ENCODE peak calls at places on chromosomes 16 and 17, in six cellular contexts. K is fibroblast of gingiva, L is GM18507, M is iris pigment epithelial cell, G is Calu3, V is AG10803. D is an unnamed sample.

GRCh38 chr16:69938981-69939820 is 11.9 kb upstream of the CLEC18A start:
- DNase-seq in K (no peak), M (no peak), V (no peak), G (no peak), L (no peak), D (no peak)

GRCh38 chr17:33640629-33641028 is 347.5 kb upstream of the ASIC2 start:
- DNase-seq in M (no peak), V (no peak), L (no peak), K (no peak), G (no peak), D (no peak)

GRCh38 chr16:50539822-50540710 is 8.1 kb upstream of the NKD1 start:
- DNase-seq in K (no peak), V (no peak), L (no peak), M (no peak), G (no peak), D (no peak)

GRCh38 chr17:40499551-40500189 is 1.8 kb downstream of the TNS4 start:
- DNase-seq in K (peak; percentile 85), L (no peak), G (peak; percentile 100), V (peak; percentile 66), M (peak; percentile 55), D (peak; percentile 49)

GRCh38 chr17:77409282-77410161 is 268.8 kb downstream of the SEC14L1 start:
- DNase-seq in V (peak; percentile 82), M (peak; percentile 77), G (no peak), L (no peak), K (peak; percentile 81), D (peak; percentile 63)

GRCh38 chr17:7713782-7714181 is 3.8 kb upstream of the DNAH2 start:
- DNase-seq in L (no peak), M (no peak), K (no peak), G (no peak), V (no peak), D (no peak)

GRCh38 chr17:82942166-82943130 is 102.6 kb upstream of the ZNF750 start:
- DNase-seq in V (no peak), K (no peak), M (no peak), G (no peak), L (no peak), D (no peak)

GRCh38 chr16:17235147-17235817 is 235.5 kb downstream of the XYLT1 start:
- DNase-seq in M (no peak), L (no peak), G (no peak), K (no peak), V (no peak), D (no peak)

GRCh38 chr17:21495281-21495680 is 119.1 kb downstream of the KCNJ12 start:
- DNase-seq in L (no peak), G (no peak), V (no peak), M (no peak), K (no peak), D (no peak)

GRCh38 chr17:11298401-11298800 is 57.4 kb downstream of the SHISA6 start:
- DNase-seq in L (no peak), K (no peak), G (no peak), V (no peak), M (no peak), D (no peak)

GRCh38 chr16:70689035-70689969 is 3.4 kb upstream of the MTSS2 start:
- DNase-seq in G (no peak), L (no peak), K (no peak), V (no peak), M (no peak), D (no peak)

GRCh38 chr17:55660171-55660886 is 62.3 kb downstream of the TMEM100 start:
- DNase-seq in G (no peak), K (peak; percentile 37), M (no peak), V (peak; percentile 42), L (no peak), D (no peak)

GRCh38 chr16:53960954-53961616 is 257.1 kb downstream of the FTO start:
- DNase-seq in V (no peak), K (no peak), G (no peak), M (no peak), L (no peak), D (peak; percentile 43)

GRCh38 chr17:45964634-45965033 is 34.4 kb upstream of the STH start:
- DNase-seq in G (no peak), L (no peak), K (no peak), M (no peak), V (no peak), D (no peak)

GRCh38 chr17:67558740-67559380 is 158.9 kb upstream of the NOL11 start:
- DNase-seq in G (no peak), V (peak; percentile 58), L (no peak), M (peak; percentile 67), K (peak; percentile 45), D (no peak)

GRCh38 chr17:1746975-1747543 is 4.4 kb downstream of the SERPINF2 start:
- DNase-seq in L (no peak), M (no peak), K (no peak), V (no peak), G (no peak), D (no peak)

GRCh38 chr17:8664426-8665105 is 34.0 kb upstream of the MYH10 start:
- DNase-seq in M (no peak), G (no peak), L (no peak), V (no peak), K (no peak), D (no peak)

GRCh38 chr16:84088695-84089395 is 27.9 kb downstream of the MBTPS1 start:
- DNase-seq in M (no peak), L (peak; percentile 54), G (no peak), K (no peak), V (peak; percentile 3), D (peak; percentile 70)